ENCODE peak calls at places on chromosomes 7 and 10, in four cellular contexts. G is non-pigmented ciliary epithelial cell, E is T-helper 1 cell, J is endothelial cell. T is an unnamed sample.

GRCh38 chr7:75621124-75621523 is 117.6 kb downstream of the HIP1 start:
- DNase-seq in G (no peak), E (no peak), J (no peak), T (no peak)

GRCh38 chr7:91264924-91265681 is 870 bp downstream of the FZD1 start:
- DNase-seq in E (no peak), G (no peak), J (peak; percentile 35), T (peak; percentile 53)

GRCh38 chr7:2043316-2044039 is 189.3 kb downstream of the MAD1L1 start:
- DNase-seq in G (no peak), J (no peak), E (no peak), T (no peak)

GRCh38 chr10:1026578-1026977 is 919 bp upstream of the IDI2 start:
- DNase-seq in G (no peak), J (no peak), E (no peak), T (no peak)

GRCh38 chr7:35646289-35647033 is 48.5 kb downstream of the HERPUD2 start:
- DNase-seq in G (no peak), E (no peak), J (no peak), T (no peak)

GRCh38 chr10:118968482-118968881 is 61.0 kb upstream of the NANOS1 start:
- DNase-seq in E (no peak), G (no peak), J (no peak), T (no peak)

GRCh38 chr7:155369-156000 is 36.9 kb upstream of the FAM20C start:
- DNase-seq in J (no peak), G (no peak), E (no peak), T (no peak)

GRCh38 chr7:79789584-79790345 is 336.3 kb upstream of the MAGI2 start:
- DNase-seq in G (no peak), E (no peak), J (no peak), T (peak; percentile 57)

GRCh38 chr7:104126411-104126841 is 81.4 kb downstream of the ORC5 start:
- DNase-seq in E (no peak), G (no peak), J (no peak), T (no peak)

GRCh38 chr7:130356121-130356759 is 11.6 kb downstream of the CPA5 start:
- DNase-seq in G (peak; percentile 94), E (no peak), J (peak; percentile 48), T (peak; percentile 97)

GRCh38 chr10:86678999-86679792 is 10.9 kb downstream of the LDB3 start:
- DNase-seq in E (no peak), G (no peak), J (no peak), T (no peak)

GRCh38 chr7:158948376-158948775 is 92.0 kb downstream of the DYNC2I1 start:
- DNase-seq in J (no peak), E (no peak), G (no peak), T (no peak)

GRCh38 chr7:4962872-4963775 is 4.1 kb upstream of the MMD2 start:
- DNase-seq in J (no peak), G (no peak), E (no peak), T (no peak)

GRCh38 chr7:126689037-126689436 is 563.7 kb downstream of the GRM8 start:
- DNase-seq in E (no peak), J (no peak), G (no peak), T (no peak)

GRCh38 chr7:50156163-50156562 is 63.1 kb upstream of the ZPBP start:
- DNase-seq in G (no peak), J (no peak), E (no peak), T (no peak)

GRCh38 chr7:41984888-41985287 is 252.1 kb downstream of the GLI3 start:
- DNase-seq in G (no peak), E (no peak), J (no peak), T (peak; percentile 36)

GRCh38 chr7:22566176-22566575 is 66.2 kb upstream of the STEAP1B start:
- DNase-seq in E (no peak), J (no peak), G (no peak), T (no peak)